ENCODE peak calls at places on chromosomes 4 and X, in five cellular contexts. D is trophoblast cell, K is GM23248, A is IMR-90, L is HepG2. M is an unnamed sample.

GRCh38 chr4:176837176-176837915 is 44.6 kb upstream of the VEGFC start:
- DNase-seq in D (no peak), K (peak; percentile 11), A (no peak), L (no peak), M (no peak)

GRCh38 chr4:56388311-56388710 is 1.0 kb upstream of the AASDH start:
- DNase-seq in A (no peak), K (peak; percentile 39), L (no peak), D (no peak), M (no peak)

GRCh38 chr4:31051565-31051964 is 331.4 kb downstream of the PCDH7 start:
- DNase-seq in A (peak; percentile 18), L (no peak), K (no peak), D (no peak), M (peak; percentile 65)

GRCh38 chr4:185142911-185143595 is at the start of gene SLC25A4:
- DNase-seq in A (peak; percentile 62), K (peak; percentile 85), L (peak; percentile 77), D (peak; percentile 62), M (peak; percentile 65)

GRCh38 chr4:156946508-156947197 is 24.9 kb downstream of the PDGFC start:
- DNase-seq in D (peak; percentile 12), L (no peak), K (peak; percentile 99), A (peak; percentile 99), M (peak; percentile 99)

GRCh38 chr4:57490520-57490919 is 380.3 kb upstream of the IGFBP7 start:
- DNase-seq in D (no peak), A (no peak), K (no peak), L (no peak), M (no peak)

GRCh38 chr4:169200361-169201030 is 70.3 kb downstream of the SH3RF1 start:
- DNase-seq in L (no peak), A (no peak), D (no peak), K (peak; percentile 35), M (no peak)

GRCh38 chr4:8378776-8379175 is 61.7 kb downstream of the ACOX3 start:
- DNase-seq in K (no peak), D (no peak), L (no peak), A (no peak), M (no peak)

GRCh38 chrX:152915541-152916241 is 17.8 kb downstream of the ZNF185 start:
- DNase-seq in A (peak; percentile 79), L (peak; percentile 22), K (peak; percentile 65), D (no peak), M (peak; percentile 64)

GRCh38 chrX:127943570-127943969 is 108.6 kb downstream of the ACTRT1 start:
- DNase-seq in D (no peak), A (no peak), L (no peak), K (no peak), M (no peak)

GRCh38 chrX:7083468-7084396 is 63.8 kb upstream of the STS start:
- DNase-seq in D (no peak), A (peak; percentile 98), K (peak; percentile 84), L (no peak), M (peak; percentile 83)

GRCh38 chrX:152926279-152926678 is 28.4 kb downstream of the ZNF185 start:
- DNase-seq in D (no peak), L (peak; percentile 75), K (peak; percentile 75), A (peak; percentile 70), M (peak; percentile 67)

GRCh38 chr4:26590639-26591038 is 6.8 kb downstream of the TBC1D19 start:
- DNase-seq in L (no peak), K (peak; percentile 36), D (peak; percentile 82), A (peak; percentile 46), M (peak; percentile 87)

GRCh38 chr4:112168719-112169500 is 23.7 kb downstream of the FAM241A start:
- DNase-seq in K (no peak), L (no peak), D (no peak), A (no peak), M (no peak)

GRCh38 chr4:948936-949300 is 16.7 kb downstream of the TMEM175 start:
- DNase-seq in K (no peak), L (no peak), D (no peak), A (no peak), M (no peak)

GRCh38 chr4:54661156-54661555 is 3.4 kb downstream of the KIT start:
- DNase-seq in A (peak; percentile 39), L (no peak), D (peak; percentile 66), K (peak; percentile 92), M (no peak)

GRCh38 chr4:154029171-154029570 is 240.3 kb upstream of the SFRP2 start:
- DNase-seq in A (no peak), L (no peak), K (no peak), D (no peak), M (no peak)

GRCh38 chr4:175705407-175705806 is 106.7 kb downstream of the GPM6A start:
- DNase-seq in A (no peak), D (no peak), K (peak; percentile 0), L (no peak), M (peak; percentile 74)

GRCh38 chrX:10622197-10622596 is 1.8 kb upstream of the MID1 start:
- DNase-seq in D (no peak), K (no peak), A (peak; percentile 25), L (no peak), M (no peak)

DNA sequence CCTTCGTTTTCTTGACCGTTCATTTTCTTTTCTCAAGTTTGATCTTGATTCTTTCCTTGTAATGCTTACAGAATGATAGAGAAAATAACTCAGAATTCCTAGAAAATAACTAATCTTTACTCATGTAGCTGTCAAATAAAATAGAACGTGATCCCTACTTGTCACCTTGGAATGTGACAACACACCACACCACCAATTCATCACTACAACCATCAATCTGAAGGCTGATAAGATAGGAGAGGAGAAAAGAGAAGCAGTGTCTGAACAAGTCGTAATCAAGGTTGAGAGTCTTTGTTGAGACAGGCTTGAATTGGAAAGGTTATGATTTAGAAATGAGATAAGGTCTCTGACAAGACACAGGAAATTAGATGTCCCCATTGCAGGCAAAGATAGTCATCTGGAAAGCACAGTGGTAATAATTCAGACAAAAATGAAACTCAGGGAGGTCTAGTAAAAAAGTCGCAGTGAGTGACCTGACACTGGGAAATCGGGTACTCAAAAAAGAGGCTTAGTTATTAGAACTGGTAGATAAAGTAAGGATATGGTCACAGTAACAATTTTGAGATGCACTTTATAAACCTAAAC is 456.2 kb downstream of the FAT4 start:
- DNase-seq in K (no peak), L (no peak), A (no peak), D (no peak), M (no peak)
- H2AFZ ChIP-seq in K (no peak overlapping the region), L (no peak overlapping the region), A (no peak overlapping the region), D (no peak overlapping the region), M (no peak overlapping the region)

GRCh38 chrX:79147477-79147876 is 3.0 kb downstream of the GPR174 start:
- DNase-seq in A (no peak), L (no peak), K (no peak), D (no peak), M (no peak)

DNA sequence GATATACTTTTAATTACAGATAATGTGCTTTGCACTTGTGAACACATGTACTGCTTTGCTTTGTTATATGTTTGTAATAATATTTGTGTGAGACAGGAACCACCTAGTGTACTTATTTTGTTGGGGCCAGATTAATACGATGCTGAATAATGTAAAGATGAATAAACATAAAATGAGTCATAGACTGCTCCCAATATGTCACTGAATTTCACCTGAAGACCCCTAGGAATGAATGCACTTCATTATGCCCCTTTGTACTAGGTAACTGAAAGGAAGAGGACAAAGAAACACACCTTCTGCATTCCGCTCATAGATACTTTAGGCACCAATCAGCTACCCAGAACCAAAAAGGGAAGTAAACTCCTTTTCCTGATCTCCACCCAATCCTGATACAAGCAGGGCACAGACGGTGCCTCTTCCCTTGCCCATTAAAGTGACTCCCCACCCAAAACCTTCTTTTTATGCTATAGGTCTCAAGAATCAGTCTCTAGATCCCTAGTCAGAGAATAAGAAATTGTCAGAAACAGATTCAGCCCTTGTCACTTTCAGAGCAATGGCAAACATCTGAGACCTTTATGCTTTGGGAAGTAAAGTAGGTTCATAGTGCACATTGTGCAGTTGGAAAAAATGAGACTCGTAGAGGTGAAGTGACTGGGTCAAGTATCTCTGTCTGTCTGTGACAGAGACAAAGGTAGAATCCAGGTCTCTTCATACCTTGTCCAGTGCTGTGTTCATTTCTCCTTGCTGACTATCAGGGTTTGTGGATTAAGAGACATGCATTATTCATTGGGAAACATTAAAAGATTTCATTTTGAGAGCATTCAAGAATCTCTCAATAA is 2.3 kb downstream of the GPR174 start:
- DNase-seq in L (no peak), A (no peak), D (no peak), K (no peak), M (no peak)
- H3K4me3 ChIP-seq in L (no peak overlapping the region), A (no peak overlapping the region), D (no peak overlapping the region), K (no peak overlapping the region), M (no peak overlapping the region)

GRCh38 chr4:186764457-186764856 is 40.8 kb upstream of the FAT1 start:
- DNase-seq in D (no peak), L (no peak), K (no peak), A (no peak), M (no peak)
- H3K9ac ChIP-seq in D (no peak overlapping the region), L (no peak overlapping the region), K (no peak overlapping the region), A (no peak overlapping the region), M (no peak overlapping the region)

GRCh38 chr4:182280439-182281111 is 37.4 kb downstream of the TENM3 start:
- DNase-seq in A (peak; percentile 78), K (no peak), L (no peak), D (no peak), M (no peak)
- H2AFZ ChIP-seq in A (peak overlapping the region; percentile 33), K (no peak overlapping the region), L (no peak overlapping the region), D (no peak overlapping the region), M (no peak overlapping the region)

DNA sequence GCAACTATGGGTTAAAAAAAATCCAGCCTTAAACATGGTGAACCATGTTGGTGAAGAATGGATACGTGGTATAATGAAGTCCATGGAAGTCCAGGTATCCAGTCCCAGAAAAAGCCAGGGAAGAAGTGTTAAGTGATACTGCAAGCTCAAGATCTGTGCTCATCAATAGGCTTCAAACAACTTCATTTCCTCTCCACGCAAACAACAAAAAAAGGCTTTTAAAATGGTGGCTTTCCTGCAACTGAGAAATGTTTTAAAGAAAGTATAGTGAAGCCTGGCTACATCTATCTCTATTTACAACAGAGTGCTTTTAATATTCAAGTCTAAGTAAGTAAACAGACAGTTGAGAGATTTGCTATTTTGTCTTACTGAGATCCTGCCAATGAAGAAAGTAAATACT is 1.6 kb downstream of the TAPT1 start:
- DNase-seq in L (no peak), K (no peak), A (no peak), D (no peak), M (no peak)
- H3K4me3 ChIP-seq in L (peak overlapping the region; percentile 94), K (peak overlapping the region; percentile 92), A (no peak overlapping the region), D (no peak overlapping the region), M (peak overlapping the region; percentile 98)

DNA sequence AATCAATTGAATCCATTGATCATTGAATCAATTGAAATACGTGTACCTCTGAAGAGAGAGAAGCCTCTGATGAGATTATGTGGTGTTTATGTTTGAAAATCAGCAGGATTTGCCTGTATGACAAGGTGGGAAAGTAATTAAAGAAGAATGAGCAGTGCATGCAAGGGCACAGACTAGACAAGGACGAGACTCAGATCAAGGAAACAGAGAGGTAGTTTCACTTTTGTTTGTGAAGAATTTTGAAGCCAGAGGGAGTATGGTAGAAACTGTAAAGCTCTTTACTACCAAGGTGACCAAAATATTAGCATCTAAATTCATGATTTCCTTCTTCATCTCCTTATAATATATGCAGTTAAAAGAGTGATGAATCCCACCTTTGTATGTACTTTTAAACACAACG is 1830.0 kb upstream of the IGFBP7 start:
- DNase-seq in A (no peak), D (no peak), L (no peak), K (no peak), M (no peak)
- H3K9ac ChIP-seq in A (no peak overlapping the region), D (no peak overlapping the region), L (no peak overlapping the region), K (no peak overlapping the region), M (no peak overlapping the region)

M was measured in fibroblast of lung.